ENCODE peak calls at places on chromosomes 6 and 20, in six cellular contexts. G, H, N, V, K and W are unnamed samples.

GRCh38 chr6:120965814-120966213 is 368.5 kb downstream of the TBC1D32 start:
- DNase-seq in G (no peak), H (no peak), N (no peak), V (no peak), K (no peak), W (no peak)

GRCh38 chr6:14502551-14502950 is 385.0 kb downstream of the CD83 start:
- DNase-seq in G (no peak), H (no peak), N (no peak), V (no peak), K (no peak), W (no peak)

GRCh38 chr6:25343984-25344383 is 64.8 kb downstream of the CARMIL1 start:
- DNase-seq in G (no peak), H (no peak), N (no peak), V (no peak), K (no peak), W (no peak)

GRCh38 chr20:23179766-23180403 is 93.8 kb upstream of the CD93 start:
- DNase-seq in G (no peak), H (no peak), N (no peak), V (no peak), K (no peak), W (no peak)

GRCh38 chr6:72861935-72862432 is 240.1 kb downstream of the KCNQ5 start:
- DNase-seq in G (peak), H (no peak), N (no peak), V (no peak), K (no peak), W (no peak)

GRCh38 chr20:25399038-25399430 is 8.4 kb upstream of the ABHD12 start:
- DNase-seq in G (peak), H (peak), N (no peak), V (peak), K (no peak), W (no peak)

GRCh38 chr6:41367700-41368099 is 32.3 kb downstream of the NCR2 start:
- DNase-seq in G (peak), H (peak), N (no peak), V (peak), K (no peak), W (no peak)

GRCh38 chr6:169370054-169370453 is 116.4 kb upstream of the THBS2 start:
- DNase-seq in G (no peak), H (no peak), N (no peak), V (peak), K (no peak), W (no peak)

GRCh38 chr6:74096329-74096728 is 400.3 kb downstream of the CD109 start:
- DNase-seq in G (no peak), H (no peak), N (no peak), V (no peak), K (no peak), W (no peak)

GRCh38 chr6:97697450-97697849 is 414.4 kb upstream of the MMS22L start:
- DNase-seq in G (peak), H (no peak), N (no peak), V (no peak), K (no peak), W (no peak)

GRCh38 chr6:143346004-143346403 is 104.5 kb downstream of the ADAT2 start:
- DNase-seq in G (no peak), H (no peak), N (no peak), V (no peak), K (no peak), W (no peak)

GRCh38 chr6:35415065-35415880 is 36.9 kb upstream of the FANCE start:
- DNase-seq in G (peak), H (peak), N (no peak), V (peak), K (no peak), W (no peak)

GRCh38 chr6:147621280-147621679 is 112.8 kb downstream of the SAMD5 start:
- DNase-seq in G (no peak), H (no peak), N (no peak), V (no peak), K (no peak), W (no peak)

GRCh38 chr6:82711992-82712788 is 348.6 kb downstream of the TPBG start:
- DNase-seq in G (peak), H (no peak), N (no peak), V (no peak), K (no peak), W (no peak)

GRCh38 chr6:35489995-35490791 is 6.7 kb downstream of the TEAD3 start:
- DNase-seq in G (peak), H (no peak), N (no peak), V (peak), K (no peak), W (no peak)

GRCh38 chr6:45845546-45845945 is 170.1 kb downstream of the CLIC5 start:
- DNase-seq in G (peak), H (no peak), N (no peak), V (no peak), K (no peak), W (no peak)